ENCODE peak calls at places on chromosomes 13 and 19, in seven cellular contexts. One of them, this sample, is unnamed.

GRCh38 chr13:89097994-89098393 is 1426.8 kb downstream of the SLITRK5 start:
- DNase-seq in NCI-H524 treated with DMSO at 0.1 percent for 48 hours: no peak
- DNase-seq in bronchial epithelial cell: peak; percentile 67
- DNase-seq in neural crest cell: no peak
- DNase-seq in type B pancreatic cell: no peak
- DNase-seq in CD8-positive, alpha-beta memory T cell: no peak
- DNase-seq in head of caudate nucleus: no peak
- DNase-seq in this sample: peak; percentile 15

GRCh38 chr19:30450101-30450500 is 77.9 kb downstream of the ZNF536 start:
- DNase-seq in neural crest cell: peak; percentile 36
- DNase-seq in NCI-H524 treated with DMSO at 0.1 percent for 48 hours: no peak
- DNase-seq in bronchial epithelial cell: no peak
- DNase-seq in CD8-positive, alpha-beta memory T cell: no peak
- DNase-seq in head of caudate nucleus: peak; percentile 68
- DNase-seq in type B pancreatic cell: no peak
- DNase-seq in this sample: no peak

GRCh38 chr13:57353831-57354230 is 186.8 kb downstream of the PRR20E start:
- DNase-seq in bronchial epithelial cell: no peak
- DNase-seq in neural crest cell: no peak
- DNase-seq in type B pancreatic cell: no peak
- DNase-seq in head of caudate nucleus: no peak
- DNase-seq in CD8-positive, alpha-beta memory T cell: no peak
- DNase-seq in NCI-H524 treated with DMSO at 0.1 percent for 48 hours: no peak
- DNase-seq in this sample: no peak

GRCh38 chr19:35868172-35868822 is at the start of gene APLP1:
- DNase-seq in neural crest cell: peak; percentile 66
- DNase-seq in type B pancreatic cell: peak; percentile 80
- DNase-seq in bronchial epithelial cell: no peak
- DNase-seq in head of caudate nucleus: peak; percentile 90
- DNase-seq in CD8-positive, alpha-beta memory T cell: peak; percentile 43
- DNase-seq in NCI-H524 treated with DMSO at 0.1 percent for 48 hours: no peak
- DNase-seq in this sample: no peak

GRCh38 chr19:10424011-10424637 is 3.8 kb downstream of the PDE4A start:
- DNase-seq in head of caudate nucleus: peak; percentile 74
- DNase-seq in bronchial epithelial cell: peak; percentile 40
- DNase-seq in type B pancreatic cell: peak; percentile 88
- DNase-seq in neural crest cell: peak; percentile 89
- DNase-seq in NCI-H524 treated with DMSO at 0.1 percent for 48 hours: peak; percentile 43
- DNase-seq in CD8-positive, alpha-beta memory T cell: peak; percentile 49
- DNase-seq in this sample: peak; percentile 42

GRCh38 chr13:86464193-86464592 is 665.0 kb upstream of the SLITRK6 start:
- DNase-seq in neural crest cell: no peak
- DNase-seq in type B pancreatic cell: no peak
- DNase-seq in head of caudate nucleus: no peak
- DNase-seq in CD8-positive, alpha-beta memory T cell: no peak
- DNase-seq in bronchial epithelial cell: peak; percentile 4
- DNase-seq in NCI-H524 treated with DMSO at 0.1 percent for 48 hours: no peak
- DNase-seq in this sample: no peak

GRCh38 chr13:112901951-112902651 is 66.9 kb upstream of the MCF2L start:
- DNase-seq in head of caudate nucleus: no peak
- DNase-seq in neural crest cell: no peak
- DNase-seq in type B pancreatic cell: no peak
- DNase-seq in bronchial epithelial cell: peak; percentile 14
- DNase-seq in NCI-H524 treated with DMSO at 0.1 percent for 48 hours: no peak
- DNase-seq in CD8-positive, alpha-beta memory T cell: no peak
- DNase-seq in this sample: no peak

GRCh38 chr19:17026706-17027427 is at the start of gene CPAMD8:
- DNase-seq in bronchial epithelial cell: no peak
- DNase-seq in neural crest cell: no peak
- DNase-seq in head of caudate nucleus: no peak
- DNase-seq in CD8-positive, alpha-beta memory T cell: no peak
- DNase-seq in NCI-H524 treated with DMSO at 0.1 percent for 48 hours: no peak
- DNase-seq in type B pancreatic cell: no peak
- DNase-seq in this sample: no peak

GRCh38 chr19:49555600-49556411 is 24.6 kb downstream of the NOSIP start:
- DNase-seq in CD8-positive, alpha-beta memory T cell: peak; percentile 74
- DNase-seq in type B pancreatic cell: no peak
- DNase-seq in head of caudate nucleus: no peak
- DNase-seq in bronchial epithelial cell: peak; percentile 27
- DNase-seq in NCI-H524 treated with DMSO at 0.1 percent for 48 hours: no peak
- DNase-seq in neural crest cell: peak; percentile 21
- DNase-seq in this sample: no peak

This sample was measured in foreskin keratinocyte.